ENCODE peak calls at places on chromosomes 6 and 20, in four cellular contexts. M is fibroblast of the aortic adventitia, T is bronchial epithelial cell, W is fibroblast of mammary gland. O is an unnamed sample.

GRCh38 chr6:160424256-160424655 is 76.1 kb downstream of the SLC22A3 start:
- DNase-seq in M (no peak), T (peak), W (no peak), O (no peak)

GRCh38 chr6:96465321-96465903 is 56.2 kb upstream of the UFL1 start:
- DNase-seq in M (no peak), T (peak), W (no peak), O (no peak)

GRCh38 chr20:4256886-4257285 is 241.5 kb upstream of the RNF24 start:
- DNase-seq in M (no peak), T (no peak), W (peak), O (no peak)

GRCh38 chr20:48679603-48680002 is 148.2 kb downstream of the PREX1 start:
- DNase-seq in M (no peak), T (no peak), W (no peak), O (no peak)

GRCh38 chr20:53925651-53926401 is 144.6 kb downstream of the BCAS1 start:
- DNase-seq in M (no peak), T (peak), W (no peak), O (no peak)

GRCh38 chr6:139231206-139231605 is 60.6 kb downstream of the TXLNB start:
- DNase-seq in M (no peak), T (peak), W (peak), O (no peak)

GRCh38 chr6:35139924-35140524 is 1.1 kb downstream of the TCP11 start:
- DNase-seq in M (peak), T (peak), W (peak), O (peak)

GRCh38 chr20:62362991-62363919 is 3.9 kb downstream of the LAMA5 start:
- DNase-seq in M (no peak), T (no peak), W (no peak), O (no peak)

GRCh38 chr6:135651964-135652755 is 154.6 kb upstream of the AHI1 start:
- DNase-seq in M (no peak), T (no peak), W (no peak), O (no peak)

GRCh38 chr6:165649701-165650137 is 13.3 kb downstream of the PDE10A start:
- DNase-seq in M (peak), T (no peak), W (peak), O (peak)

GRCh38 chr6:82783587-82784253 is 281.9 kb downstream of the UBE3D start:
- DNase-seq in M (no peak), T (no peak), W (no peak), O (no peak)

GRCh38 chr6:40353197-40353966 is 233.8 kb downstream of the LRFN2 start:
- DNase-seq in M (no peak), T (no peak), W (no peak), O (no peak)

GRCh38 chr6:159941286-159942113 is 27.4 kb upstream of the IGF2R start:
- DNase-seq in M (peak), T (peak), W (peak), O (peak)

GRCh38 chr6:79302341-79302740 is 67.9 kb upstream of the HMGN3 start:
- DNase-seq in M (no peak), T (peak), W (no peak), O (no peak)

GRCh38 chr6:114816678-114817077 is 473.9 kb upstream of the HS3ST5 start:
- DNase-seq in M (no peak), T (no peak), W (no peak), O (no peak)

GRCh38 chr6:37303891-37304503 is 46.1 kb upstream of the TMEM217 start:
- DNase-seq in M (peak), T (peak), W (peak), O (peak)

GRCh38 chr6:31479151-31479932 is 18.6 kb upstream of the MICB start:
- DNase-seq in M (no peak), T (no peak), W (no peak), O (no peak)

GRCh38 chr6:157755752-157756411 is 67.2 kb upstream of the SNX9 start:
- DNase-seq in M (no peak), T (no peak), W (no peak), O (no peak)

GRCh38 chr6:166768761-166769160 is 141.7 kb upstream of the RPS6KA2 start:
- DNase-seq in M (no peak), T (no peak), W (no peak), O (no peak)

GRCh38 chr20:60064554-60064953 is 106.3 kb downstream of the CDH26 start:
- DNase-seq in M (no peak), T (no peak), W (no peak), O (no peak)

GRCh38 chr6:168026925-168027324 is 29.5 kb downstream of the KIF25 start:
- DNase-seq in M (no peak), T (no peak), W (no peak), O (no peak)

GRCh38 chr6:149157126-149157525 is 160.4 kb upstream of the TAB2 start:
- DNase-seq in M (no peak), T (no peak), W (no peak), O (no peak)

GRCh38 chr6:53659458-53659857 is 6.1 kb downstream of the KLHL31 start:
- DNase-seq in M (no peak), T (peak), W (no peak), O (no peak)

GRCh38 chr20:51183443-51183842 is 160.5 kb upstream of the KCNG1 start:
- DNase-seq in M (no peak), T (no peak), W (no peak), O (no peak)

GRCh38 chr6:160121981-160122380 is 366 bp downstream of the SLC22A1 start:
- DNase-seq in M (no peak), T (no peak), W (no peak), O (no peak)

GRCh38 chr6:120786256-120786655 is 548.0 kb downstream of the TBC1D32 start:
- DNase-seq in M (no peak), T (no peak), W (no peak), O (no peak)

GRCh38 chr6:37059344-37060194 is 54.1 kb downstream of the FGD2 start:
- DNase-seq in M (peak), T (peak), W (peak), O (peak)

GRCh38 chr6:167501831-167502385 is 177.0 kb downstream of the TTLL2 start:
- DNase-seq in M (no peak), T (peak), W (no peak), O (peak)

GRCh38 chr20:21436186-21436585 is 38.9 kb upstream of the NKX2-4 start:
- DNase-seq in M (peak), T (peak), W (peak), O (peak)

GRCh38 chr6:148999921-149000589 is 253.2 kb downstream of the UST start:
- DNase-seq in M (peak), T (peak), W (peak), O (peak)

GRCh38 chr6:5998741-5999687 is 7.7 kb downstream of the NRN1 start:
- DNase-seq in M (no peak), T (no peak), W (peak), O (no peak)
- H3K4me3 ChIP-seq in M (no peak), T (no peak), W (peak), O (no peak)

DNA sequence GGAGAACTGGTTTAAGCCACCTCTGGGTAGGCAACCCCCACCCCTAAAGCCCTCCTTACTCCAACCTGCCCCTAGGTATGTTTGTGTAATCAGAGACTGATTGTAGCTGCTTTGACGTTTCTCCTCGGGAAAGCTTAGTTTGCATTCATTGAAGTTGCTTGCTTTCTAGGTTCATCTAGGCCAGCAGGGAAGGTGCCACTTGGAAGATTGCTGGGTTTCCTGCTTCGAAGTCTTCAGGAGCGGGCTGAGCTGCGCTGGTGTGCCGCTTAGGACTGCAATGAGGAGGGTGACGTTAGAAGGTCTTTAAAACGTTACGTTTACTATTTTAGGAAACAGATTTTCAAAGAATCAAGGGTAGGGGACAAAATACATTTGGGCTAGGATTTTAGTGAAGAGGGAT is 92.8 kb upstream of the PRDM1 start:
- DNase-seq in M (no peak), T (no peak), W (no peak), O (peak)
- H3K4me3 ChIP-seq in M (no peak), T (no peak), W (no peak), O (peak)

GRCh38 chr20:35544436-35544835 is 2.6 kb downstream of the ERGIC3 start:
- DNase-seq in M (no peak), T (no peak), W (no peak), O (no peak)
- H3K4me3 ChIP-seq in M (no peak), T (no peak), W (no peak), O (no peak)

DNA sequence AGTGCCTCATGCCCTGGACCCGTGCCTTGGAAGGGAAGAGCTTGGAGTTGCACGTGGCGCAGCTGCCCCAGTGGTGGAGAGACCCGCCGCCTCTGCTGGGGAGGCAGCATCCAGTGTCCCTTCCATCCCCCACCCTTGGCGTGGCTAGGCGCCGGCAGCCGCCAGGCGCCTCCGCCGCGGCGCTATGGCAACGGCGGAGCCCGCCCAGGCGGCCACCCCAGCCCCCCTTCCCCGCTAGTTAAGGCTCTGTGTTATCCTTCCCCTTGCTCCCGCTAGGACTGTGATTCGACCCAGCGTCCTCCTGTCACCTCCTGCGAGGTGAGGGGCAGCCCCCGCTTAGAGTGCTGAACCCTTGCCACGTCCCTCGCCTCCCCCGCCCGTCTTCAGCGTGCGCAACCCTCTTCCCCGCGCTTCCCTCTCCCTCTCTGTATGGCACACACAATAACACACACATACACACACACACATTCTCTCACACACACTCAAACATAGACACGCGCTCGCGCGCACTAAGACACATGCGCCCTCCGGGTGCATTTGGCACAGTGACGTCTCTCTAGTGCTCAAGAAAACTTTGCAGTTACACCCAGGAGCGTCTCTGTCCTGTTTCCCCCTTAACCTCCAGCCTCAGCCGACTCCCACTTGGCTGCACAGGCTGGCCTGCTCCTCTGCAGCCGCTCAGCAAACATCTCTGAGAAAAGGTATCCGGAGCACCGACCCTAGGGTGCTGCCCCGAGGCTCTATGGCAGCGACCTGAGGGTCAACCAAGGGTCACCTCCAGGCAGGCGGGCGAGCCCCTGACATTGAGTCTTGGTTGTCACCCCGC is 8.5 kb downstream of the GRIK2 start:
- DNase-seq in M (no peak), T (no peak), W (no peak), O (no peak)
- H3K4me3 ChIP-seq in M (peak), T (no peak), W (peak), O (peak)

GRCh38 chr20:1528811-1529210 is 28.7 kb downstream of the SIRPD start:
- DNase-seq in M (no peak), T (peak), W (peak), O (peak)

GRCh38 chr20:1527923-1528322 is 29.6 kb downstream of the SIRPD start:
- DNase-seq in M (no peak), T (no peak), W (no peak), O (no peak)

GRCh38 chr20:1526310-1526709 is 31.2 kb downstream of the SIRPD start:
- DNase-seq in M (no peak), T (no peak), W (no peak), O (no peak)

GRCh38 chr20:1526896-1527295 is 30.6 kb downstream of the SIRPD start:
- DNase-seq in M (peak), T (no peak), W (no peak), O (peak)

GRCh38 chr20:1524004-1524403 is 32.8 kb upstream of the SIRPB2 start:
- DNase-seq in M (no peak), T (no peak), W (no peak), O (no peak)
- H3K4me3 ChIP-seq in M (no peak), T (no peak), W (no peak), O (no peak)

GRCh38 chr6:10531942-10532341 is 10.8 kb downstream of the GCNT2 start:
- DNase-seq in M (no peak), T (no peak), W (no peak), O (no peak)
- H3K4me3 ChIP-seq in M (no peak), T (no peak), W (no peak), O (no peak)

GRCh38 chr6:84035484-84035883 is 1.9 kb downstream of the MRAP2 start:
- DNase-seq in M (no peak), T (no peak), W (no peak), O (no peak)
- H3K4me3 ChIP-seq in M (no peak), T (no peak), W (no peak), O (no peak)

DNA sequence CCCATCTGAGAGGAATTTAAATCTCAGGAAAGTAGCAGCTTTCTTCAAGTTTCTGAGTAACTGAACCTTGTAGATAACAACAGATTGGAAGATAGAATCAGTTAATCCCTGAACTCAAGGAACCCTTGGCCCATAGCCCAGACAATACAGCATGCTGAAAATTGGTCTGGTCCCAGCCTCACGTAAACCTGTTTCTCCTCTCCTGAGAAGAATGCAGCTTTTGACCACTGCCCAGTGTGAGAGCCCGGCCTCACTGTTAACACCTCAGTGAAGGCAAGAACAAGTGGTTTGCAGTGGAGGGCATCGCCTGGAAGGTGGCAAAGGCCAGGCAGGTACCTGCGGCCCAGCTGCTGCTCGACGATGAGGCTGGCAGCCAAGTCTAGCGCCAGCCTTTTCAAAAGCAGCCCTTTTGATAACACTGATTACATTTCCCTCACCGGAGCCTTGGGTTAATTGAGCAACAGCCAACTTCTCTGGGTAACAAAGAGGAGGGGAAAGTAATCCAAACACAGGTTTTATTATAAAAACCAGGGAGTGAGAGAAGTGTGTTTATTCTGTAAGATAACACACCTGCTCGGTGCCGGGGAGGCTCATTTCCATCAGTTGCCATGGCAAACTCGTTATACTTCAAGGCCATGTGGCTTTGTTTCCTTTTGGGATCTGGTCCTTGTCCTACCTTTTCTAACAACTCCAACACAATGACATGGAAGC is 54.0 kb downstream of the TRAF3IP2 start:
- DNase-seq in M (peak), T (no peak), W (no peak), O (peak)
- H3K4me3 ChIP-seq in M (no peak), T (no peak), W (no peak), O (no peak)

O was measured in choroid plexus epithelial cell.